ENCODE peak calls at places on chromosome 11, in four cellular contexts. R, Q, T and U are unnamed samples.

GRCh38 chr11:69869311-69869939 is 50.2 kb upstream of the FGF3 start:
- DNase-seq in R (no peak), Q (no peak), T (no peak), U (no peak)

GRCh38 chr11:72625746-72626636 is 48.2 kb downstream of the PDE2A start:
- DNase-seq in R (no peak), Q (no peak), T (no peak), U (no peak)

GRCh38 chr11:21561589-21561988 is 631.3 kb upstream of the ANO5 start:
- DNase-seq in R (peak), Q (no peak), T (no peak), U (no peak)

GRCh38 chr11:32081129-32081641 is 9.7 kb upstream of the RCN1 start:
- DNase-seq in R (peak), Q (peak), T (peak), U (peak)

GRCh38 chr11:130137999-130138398 is 21.6 kb upstream of the ST14 start:
- DNase-seq in R (no peak), Q (no peak), T (no peak), U (no peak)

GRCh38 chr11:69358398-69359080 is 64.6 kb downstream of the MYEOV start:
- DNase-seq in R (no peak), Q (no peak), T (no peak), U (no peak)

GRCh38 chr11:6992457-6993431 is 27.4 kb downstream of the ZNF214 start:
- DNase-seq in R (peak), Q (peak), T (peak), U (no peak)

GRCh38 chr11:35590412-35590811 is 27.8 kb upstream of the FJX1 start:
- DNase-seq in R (no peak), Q (peak), T (peak), U (no peak)

GRCh38 chr11:76030973-76031590 is 175.2 kb downstream of the WNT11 start:
- DNase-seq in R (peak), Q (no peak), T (no peak), U (peak)

GRCh38 chr11:2515401-2516275 is 70.8 kb downstream of the KCNQ1 start:
- DNase-seq in R (no peak), Q (no peak), T (no peak), U (no peak)

GRCh38 chr11:60953781-60954180 is 1.8 kb upstream of the SLC15A3 start:
- DNase-seq in R (no peak), Q (no peak), T (peak), U (no peak)

GRCh38 chr11:64296236-64296635 is 3.9 kb upstream of the CATSPERZ start:
- DNase-seq in R (no peak), Q (no peak), T (no peak), U (no peak)

GRCh38 chr11:116989184-116989583 is 109.0 kb downstream of the SIK3 start:
- DNase-seq in R (no peak), Q (no peak), T (no peak), U (no peak)

GRCh38 chr11:47932544-47932943 is 47.8 kb upstream of the PTPRJ start:
- DNase-seq in R (no peak), Q (no peak), T (no peak), U (peak)

GRCh38 chr11:74925281-74925680 is 23.6 kb downstream of the XRRA1 start:
- DNase-seq in R (no peak), Q (peak), T (peak), U (no peak)

GRCh38 chr11:125281831-125282595 is 117.5 kb downstream of the PKNOX2 start:
- DNase-seq in R (peak), Q (no peak), T (no peak), U (no peak)

GRCh38 chr11:128898580-128899344 is 7.6 kb downstream of the KCNJ5 start:
- DNase-seq in R (no peak), Q (no peak), T (peak), U (no peak)

GRCh38 chr11:9974375-9974774 is 310.5 kb downstream of the SWAP70 start:
- DNase-seq in R (no peak), Q (no peak), T (no peak), U (no peak)

GRCh38 chr11:46296520-46297448 is 19.3 kb downstream of the CREB3L1 start:
- DNase-seq in R (no peak), Q (peak), T (peak), U (no peak)

GRCh38 chr11:102139081-102139498 is 28.8 kb downstream of the YAP1 start:
- DNase-seq in R (peak), Q (peak), T (peak), U (no peak)

GRCh38 chr11:93577291-93577690 is 34.1 kb upstream of the SMCO4 start:
- DNase-seq in R (peak), Q (peak), T (peak), U (no peak)

GRCh38 chr11:122642971-122643370 is 12.6 kb upstream of the UBASH3B start:
- DNase-seq in R (no peak), Q (no peak), T (peak), U (no peak)

GRCh38 chr11:76626921-76627391 is 43.6 kb downstream of the LRRC32 start:
- DNase-seq in R (no peak), Q (peak), T (peak), U (no peak)

GRCh38 chr11:6397156-6397555 is 6.9 kb downstream of the SMPD1 start:
- DNase-seq in R (no peak), Q (peak), T (no peak), U (no peak)

GRCh38 chr11:86476109-86476861 is 101.6 kb downstream of the CCDC81 start:
- DNase-seq in R (no peak), Q (no peak), T (no peak), U (no peak)

GRCh38 chr11:78783846-78784245 is 209.2 kb upstream of the NARS2 start:
- DNase-seq in R (no peak), Q (no peak), T (no peak), U (no peak)